ENCODE peak calls at places on chromosomes 1 and 21, in seven cellular contexts. R is GF-D8; Q is activated effector memory CD4-positive, alpha-beta T cell treated with Interleukin-2 at 50 U/mL for 16 hours; H is mucosa of gallbladder; I is hippocampal formation; V is GM13976; K is AG09309. S is an unnamed sample.

GRCh38 chr1:30657131-30658013 is 66.0 kb downstream of the MATN1 start:
- DNase-seq in H (peak), V (no peak), K (no peak), Q (no peak), I (no peak), R (no peak), S (no peak)

GRCh38 chr1:206851611-206852010 is 13.8 kb upstream of the IL20 start:
- DNase-seq in I (no peak), H (no peak), R (no peak), K (peak), V (no peak), Q (no peak), S (no peak)

GRCh38 chr1:154925335-154926170 is 11.0 kb downstream of the PMVK start:
- DNase-seq in R (peak), I (no peak), H (no peak), K (no peak), Q (no peak), V (no peak), S (no peak)

GRCh38 chr1:160103658-160104519 is 5.5 kb upstream of the IGSF8 start:
- DNase-seq in Q (no peak), R (no peak), K (no peak), I (peak), V (no peak), H (no peak), S (no peak)

GRCh38 chr1:65958561-65959350 is 166.1 kb downstream of the PDE4B start:
- DNase-seq in I (peak), Q (no peak), H (no peak), V (peak), K (no peak), R (no peak), S (no peak)

GRCh38 chr1:42150626-42151025 is 2.6 kb upstream of the GUCA2B start:
- DNase-seq in K (no peak), I (no peak), Q (no peak), V (no peak), H (no peak), R (no peak), S (no peak)

GRCh38 chr1:71351438-71351837 is 270.6 kb upstream of the ZRANB2 start:
- DNase-seq in H (no peak), I (no peak), K (peak), V (no peak), Q (no peak), R (no peak), S (peak)

GRCh38 chr1:208159542-208160258 is 84.5 kb downstream of the PLXNA2 start:
- DNase-seq in V (no peak), H (no peak), I (no peak), R (no peak), K (peak), Q (no peak), S (peak)

GRCh38 chr1:41776896-41777431 is 141.8 kb downstream of the HIVEP3 start:
- DNase-seq in V (no peak), I (peak), K (no peak), Q (no peak), H (peak), R (no peak), S (no peak)

GRCh38 chr1:114320586-114320985 is 166.9 kb upstream of the SYT6 start:
- DNase-seq in H (no peak), V (no peak), K (peak), R (no peak), I (no peak), Q (no peak), S (peak)

GRCh38 chr1:156284762-156285161 is 637 bp downstream of the TMEM79 start:
- DNase-seq in R (no peak), K (no peak), Q (no peak), I (no peak), H (no peak), V (no peak), S (no peak)

GRCh38 chr1:7223334-7224080 is 438.3 kb downstream of the CAMTA1 start:
- DNase-seq in H (no peak), I (no peak), Q (no peak), K (peak), R (no peak), V (no peak), S (peak)

GRCh38 chr1:211635602-211636205 is 39.7 kb downstream of the NEK2 start:
- DNase-seq in R (no peak), V (no peak), Q (no peak), K (no peak), I (no peak), H (no peak), S (no peak)

GRCh38 chr1:214970016-214970415 is 112.5 kb upstream of the KCNK2 start:
- DNase-seq in Q (no peak), R (no peak), K (no peak), H (no peak), V (no peak), I (no peak), S (no peak)

GRCh38 chr1:211145944-211146343 is 12.0 kb upstream of the KCNH1 start:
- DNase-seq in H (peak), R (no peak), I (no peak), V (no peak), K (no peak), Q (no peak), S (no peak)

GRCh38 chr1:160576866-160577265 is 2.4 kb downstream of the CD84 start:
- DNase-seq in R (no peak), V (no peak), H (no peak), I (no peak), Q (no peak), K (no peak), S (no peak)

GRCh38 chr21:15480160-15480559 is 249.6 kb upstream of the USP25 start:
- DNase-seq in R (no peak), I (no peak), Q (no peak), V (no peak), K (no peak), H (no peak), S (no peak)

GRCh38 chr1:108192581-108192980 is 7.6 kb downstream of the SLC25A24 start:
- DNase-seq in R (no peak), Q (no peak), K (no peak), V (no peak), H (no peak), I (no peak), S (no peak)

GRCh38 chr1:205046870-205047269 is 3.9 kb downstream of the CNTN2 start:
- DNase-seq in R (no peak), V (no peak), I (peak), H (no peak), Q (no peak), K (no peak), S (no peak)

GRCh38 chr1:16617101-16617727 is 3.9 kb upstream of the NBPF1 start:
- DNase-seq in K (no peak), I (no peak), H (peak), V (peak), R (no peak), Q (no peak), S (no peak)

GRCh38 chr1:43274125-43274803 is 4.5 kb downstream of the TMEM125 start:
- DNase-seq in K (no peak), I (no peak), Q (peak), R (peak), V (peak), H (no peak), S (no peak)

GRCh38 chr1:59163268-59164092 is 133.4 kb upstream of the FGGY start:
- DNase-seq in R (no peak), V (no peak), K (peak), H (no peak), I (no peak), Q (no peak), S (no peak)

GRCh38 chr1:167263784-167264464 is 43.2 kb downstream of the POU2F1 start:
- DNase-seq in Q (no peak), H (no peak), V (no peak), R (peak), K (no peak), I (no peak), S (no peak)

GRCh38 chr1:19405195-19405760 is 80.1 kb downstream of the CAPZB start:
- DNase-seq in R (no peak), H (no peak), Q (no peak), K (no peak), I (no peak), V (no peak), S (no peak)

GRCh38 chr1:145961109-145961424 is 3.2 kb upstream of the LIX1L start:
- DNase-seq in I (no peak), V (no peak), K (no peak), R (no peak), H (no peak), Q (no peak), S (no peak)

GRCh38 chr1:161121838-161122237 is 3.9 kb downstream of the NIT1 start:
- DNase-seq in Q (no peak), I (no peak), R (peak), K (no peak), V (peak), H (no peak), S (no peak)

GRCh38 chr1:13737388-13737787 is 37.4 kb downstream of the PRDM2 start:
- DNase-seq in R (no peak), K (no peak), V (peak), Q (no peak), H (no peak), I (no peak), S (no peak)

GRCh38 chr21:44930543-44930981 is 9.3 kb upstream of the SLX9 start:
- DNase-seq in K (no peak), R (no peak), V (peak), H (no peak), Q (peak), I (no peak), S (no peak)